ENCODE peak calls at places on chromosomes 4 and X, in seven cellular contexts. One of them, this sample, is unnamed.

GRCh38 chr4:141180991-141181760 is 39.5 kb upstream of the ZNF330 start:
- DNase-seq in right lobe of liver: no peak
- DNase-seq in prostate gland: no peak
- DNase-seq in esophagus muscularis mucosa: no peak
- DNase-seq in uterus: no peak
- DNase-seq in adrenal gland: no peak
- DNase-seq in transverse colon: no peak
- DNase-seq in this sample: no peak

GRCh38 chr4:163681208-163681821 is 186.8 kb downstream of the TMA16 start:
- DNase-seq in uterus: no peak
- DNase-seq in esophagus muscularis mucosa: no peak
- DNase-seq in right lobe of liver: no peak
- DNase-seq in prostate gland: no peak
- DNase-seq in adrenal gland: peak
- DNase-seq in transverse colon: no peak
- DNase-seq in this sample: no peak

GRCh38 chr4:69823481-69824186 is 36.3 kb downstream of the SULT1E1 start:
- DNase-seq in right lobe of liver: peak
- DNase-seq in adrenal gland: no peak
- DNase-seq in esophagus muscularis mucosa: no peak
- DNase-seq in prostate gland: no peak
- DNase-seq in uterus: no peak
- DNase-seq in transverse colon: peak
- DNase-seq in this sample: no peak

GRCh38 chr4:176150283-176150682 is 45.1 kb downstream of the SPATA4 start:
- DNase-seq in esophagus muscularis mucosa: no peak
- DNase-seq in transverse colon: no peak
- DNase-seq in uterus: no peak
- DNase-seq in right lobe of liver: no peak
- DNase-seq in prostate gland: no peak
- DNase-seq in adrenal gland: no peak
- DNase-seq in this sample: no peak

GRCh38 chr4:17690898-17691297 is 76.5 kb downstream of the MED28 start:
- DNase-seq in transverse colon: no peak
- DNase-seq in uterus: no peak
- DNase-seq in esophagus muscularis mucosa: no peak
- DNase-seq in right lobe of liver: no peak
- DNase-seq in prostate gland: no peak
- DNase-seq in adrenal gland: no peak
- DNase-seq in this sample: no peak

GRCh38 chr4:183797041-183797444 is 108.1 kb upstream of the STOX2 start:
- DNase-seq in prostate gland: peak
- DNase-seq in right lobe of liver: peak
- DNase-seq in esophagus muscularis mucosa: no peak
- DNase-seq in uterus: no peak
- DNase-seq in adrenal gland: no peak
- DNase-seq in transverse colon: peak
- DNase-seq in this sample: no peak

GRCh38 chrX:9955506-9955905 is 11.7 kb upstream of the CLDN34 start:
- DNase-seq in prostate gland: no peak
- DNase-seq in esophagus muscularis mucosa: no peak
- DNase-seq in right lobe of liver: no peak
- DNase-seq in adrenal gland: no peak
- DNase-seq in uterus: no peak
- DNase-seq in transverse colon: no peak
- DNase-seq in this sample: no peak

GRCh38 chr4:169658196-169658595 is 37.8 kb downstream of the CLCN3 start:
- DNase-seq in prostate gland: no peak
- DNase-seq in right lobe of liver: no peak
- DNase-seq in transverse colon: no peak
- DNase-seq in esophagus muscularis mucosa: no peak
- DNase-seq in adrenal gland: no peak
- DNase-seq in uterus: no peak
- DNase-seq in this sample: no peak

GRCh38 chr4:43587746-43588145 is 695.2 kb downstream of the GRXCR1 start:
- DNase-seq in right lobe of liver: no peak
- DNase-seq in esophagus muscularis mucosa: no peak
- DNase-seq in adrenal gland: no peak
- DNase-seq in transverse colon: no peak
- DNase-seq in prostate gland: no peak
- DNase-seq in uterus: no peak
- DNase-seq in this sample: no peak

GRCh38 chr4:8904041-8904501 is 32.4 kb upstream of the HMX1 start:
- DNase-seq in transverse colon: no peak
- DNase-seq in prostate gland: no peak
- DNase-seq in adrenal gland: no peak
- DNase-seq in uterus: no peak
- DNase-seq in right lobe of liver: peak
- DNase-seq in esophagus muscularis mucosa: no peak
- DNase-seq in this sample: no peak

GRCh38 chr4:176840166-176840565 is 47.4 kb upstream of the VEGFC start:
- DNase-seq in transverse colon: no peak
- DNase-seq in right lobe of liver: no peak
- DNase-seq in esophagus muscularis mucosa: no peak
- DNase-seq in uterus: no peak
- DNase-seq in adrenal gland: no peak
- DNase-seq in prostate gland: no peak
- DNase-seq in this sample: no peak

GRCh38 chr4:26204911-26205368 is 115.9 kb upstream of the RBPJ start:
- DNase-seq in transverse colon: no peak
- DNase-seq in prostate gland: peak
- DNase-seq in uterus: peak
- DNase-seq in esophagus muscularis mucosa: no peak
- DNase-seq in adrenal gland: no peak
- DNase-seq in right lobe of liver: peak
- DNase-seq in this sample: no peak

GRCh38 chr4:164949448-164950118 is 27.9 kb downstream of the TRIM61 start:
- DNase-seq in prostate gland: peak
- DNase-seq in uterus: no peak
- DNase-seq in right lobe of liver: no peak
- DNase-seq in adrenal gland: no peak
- DNase-seq in transverse colon: no peak
- DNase-seq in esophagus muscularis mucosa: no peak
- DNase-seq in this sample: no peak

GRCh38 chrX:29466441-29466840 is 748.9 kb upstream of the MAGEB2 start:
- DNase-seq in transverse colon: no peak
- DNase-seq in right lobe of liver: no peak
- DNase-seq in esophagus muscularis mucosa: no peak
- DNase-seq in prostate gland: no peak
- DNase-seq in adrenal gland: no peak
- DNase-seq in uterus: no peak
- DNase-seq in this sample: no peak

GRCh38 chrX:6002056-6002455 is 226.6 kb downstream of the NLGN4X start:
- DNase-seq in right lobe of liver: no peak
- DNase-seq in esophagus muscularis mucosa: no peak
- DNase-seq in transverse colon: no peak
- DNase-seq in uterus: no peak
- DNase-seq in prostate gland: no peak
- DNase-seq in adrenal gland: no peak
- DNase-seq in this sample: no peak

GRCh38 chr4:184470785-184471110 is 3.6 kb downstream of the IRF2 start:
- DNase-seq in transverse colon: no peak
- DNase-seq in prostate gland: no peak
- DNase-seq in right lobe of liver: no peak
- DNase-seq in adrenal gland: no peak
- DNase-seq in esophagus muscularis mucosa: no peak
- DNase-seq in uterus: no peak
- DNase-seq in this sample: no peak

GRCh38 chrX:97238632-97239031 is 354.9 kb downstream of the RPA4 start:
- DNase-seq in prostate gland: no peak
- DNase-seq in esophagus muscularis mucosa: no peak
- DNase-seq in transverse colon: no peak
- DNase-seq in right lobe of liver: no peak
- DNase-seq in uterus: no peak
- DNase-seq in adrenal gland: no peak
- DNase-seq in this sample: no peak

GRCh38 chrX:139881130-139881529 is 51.7 kb downstream of the ATP11C start:
- DNase-seq in prostate gland: no peak
- DNase-seq in adrenal gland: no peak
- DNase-seq in transverse colon: no peak
- DNase-seq in uterus: no peak
- DNase-seq in esophagus muscularis mucosa: no peak
- DNase-seq in right lobe of liver: no peak
- DNase-seq in this sample: no peak

DNA sequence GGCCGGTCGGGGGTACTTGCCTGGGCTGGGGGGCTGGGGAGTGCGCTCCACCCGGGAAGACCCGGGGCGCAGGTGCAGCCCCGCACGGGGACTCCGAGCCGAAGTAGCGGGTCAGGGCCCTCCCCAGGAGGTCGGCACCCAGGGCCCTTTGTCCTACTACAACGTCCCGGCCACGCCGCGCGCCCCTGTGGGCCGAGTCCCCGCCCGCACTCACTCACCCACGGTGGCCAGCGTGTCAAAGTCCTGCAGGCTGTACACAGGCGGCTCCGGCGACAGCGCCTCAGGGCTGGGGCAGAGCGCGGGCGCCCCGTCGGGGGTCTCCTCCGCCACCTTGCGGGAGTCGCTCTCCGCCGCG is 602 bp downstream of the PRKX start:
- DNase-seq in uterus: no peak
- DNase-seq in adrenal gland: no peak
- DNase-seq in transverse colon: peak
- DNase-seq in prostate gland: no peak
- DNase-seq in esophagus muscularis mucosa: no peak
- DNase-seq in right lobe of liver: no peak
- DNase-seq in this sample: no peak
- H3K27ac ChIP-seq in uterus: peak
- H3K27ac ChIP-seq in adrenal gland: peak
- H3K27ac ChIP-seq in transverse colon: peak
- H3K27ac ChIP-seq in prostate gland: peak
- H3K27ac ChIP-seq in esophagus muscularis mucosa: peak
- H3K27ac ChIP-seq in right lobe of liver: peak
- H3K27ac ChIP-seq in this sample: peak

GRCh38 chrX:126456136-126456535 is 96.5 kb downstream of the DCAF12L1 start:
- DNase-seq in transverse colon: no peak
- DNase-seq in esophagus muscularis mucosa: no peak
- DNase-seq in prostate gland: no peak
- DNase-seq in uterus: no peak
- DNase-seq in right lobe of liver: no peak
- DNase-seq in adrenal gland: no peak
- DNase-seq in this sample: no peak
- H3K4me3 ChIP-seq in transverse colon: no peak
- H3K4me3 ChIP-seq in esophagus muscularis mucosa: no peak
- H3K4me3 ChIP-seq in prostate gland: no peak
- H3K4me3 ChIP-seq in uterus: no peak
- H3K4me3 ChIP-seq in right lobe of liver: no peak
- H3K4me3 ChIP-seq in adrenal gland: no peak
- H3K4me3 ChIP-seq in this sample: no peak

GRCh38 chrX:13293700-13294099 is 26.2 kb downstream of the ATXN3L start:
- DNase-seq in uterus: no peak
- DNase-seq in transverse colon: no peak
- DNase-seq in prostate gland: peak
- DNase-seq in esophagus muscularis mucosa: no peak
- DNase-seq in adrenal gland: no peak
- DNase-seq in right lobe of liver: no peak
- DNase-seq in this sample: no peak

GRCh38 chrX:13290891-13291614 is 28.8 kb downstream of the ATXN3L start:
- DNase-seq in adrenal gland: no peak
- DNase-seq in prostate gland: no peak
- DNase-seq in esophagus muscularis mucosa: no peak
- DNase-seq in transverse colon: no peak
- DNase-seq in uterus: no peak
- DNase-seq in right lobe of liver: no peak
- DNase-seq in this sample: no peak

GRCh38 chrX:13295841-13296240 is 24.0 kb downstream of the ATXN3L start:
- DNase-seq in right lobe of liver: no peak
- DNase-seq in esophagus muscularis mucosa: no peak
- DNase-seq in transverse colon: no peak
- DNase-seq in uterus: no peak
- DNase-seq in adrenal gland: no peak
- DNase-seq in prostate gland: no peak
- DNase-seq in this sample: no peak
- TF ChIP-seq POLR2A in right lobe of liver: no peak
- TF ChIP-seq POLR2A in esophagus muscularis mucosa: no peak
- TF ChIP-seq POLR2A in transverse colon: no peak
- TF ChIP-seq POLR2A in uterus: no peak
- TF ChIP-seq POLR2A in adrenal gland: no peak
- TF ChIP-seq POLR2A in prostate gland: no peak
- TF ChIP-seq POLR2A in this sample: no peak

GRCh38 chrX:123986377-123986776 is 24.9 kb downstream of the STAG2 start:
- DNase-seq in esophagus muscularis mucosa: no peak
- DNase-seq in prostate gland: no peak
- DNase-seq in uterus: no peak
- DNase-seq in transverse colon: no peak
- DNase-seq in adrenal gland: no peak
- DNase-seq in right lobe of liver: no peak
- DNase-seq in this sample: no peak
- H3K27ac ChIP-seq in esophagus muscularis mucosa: no peak
- H3K27ac ChIP-seq in prostate gland: no peak
- H3K27ac ChIP-seq in uterus: no peak
- H3K27ac ChIP-seq in transverse colon: no peak
- H3K27ac ChIP-seq in adrenal gland: no peak
- H3K27ac ChIP-seq in right lobe of liver: no peak
- H3K27ac ChIP-seq in this sample: no peak